ENCODE peak calls at places on chromosomes 16 and 17, in six cellular contexts. V is ovary, I is OCI-LY7, D is kidney, S is testis, J is progenitor cell of endocrine pancreas. Y is an unnamed sample.

GRCh38 chr17:7838291-7839075 is 4.5 kb downstream of the KDM6B start:
- DNase-seq in V (peak), I (peak), D (peak), S (peak), J (no peak), Y (no peak)

GRCh38 chr17:29614345-29615047 is 8.2 kb downstream of the CORO6 start:
- DNase-seq in V (no peak), I (no peak), D (no peak), S (no peak), J (no peak), Y (no peak)

GRCh38 chr17:63490321-63490720 is 13.5 kb downstream of the ACE start:
- DNase-seq in V (no peak), I (no peak), D (no peak), S (no peak), J (no peak), Y (no peak)

GRCh38 chr17:58575511-58575910 is 61.1 kb upstream of the MTMR4 start:
- DNase-seq in V (no peak), I (no peak), D (no peak), S (no peak), J (no peak), Y (no peak)

GRCh38 chr16:66946541-66946940 is 11.2 kb downstream of the CES2 start:
- DNase-seq in V (no peak), I (no peak), D (no peak), S (no peak), J (no peak), Y (no peak)

GRCh38 chr16:29806641-29807425 is 504 bp downstream of the MAZ start:
- DNase-seq in V (peak), I (peak), D (peak), S (peak), J (no peak), Y (no peak)

GRCh38 chr17:8838551-8839095 is 28.9 kb downstream of the PIK3R6 start:
- DNase-seq in V (no peak), I (no peak), D (no peak), S (no peak), J (no peak), Y (peak)

GRCh38 chr17:80485846-80486245 is 9.4 kb upstream of the NPTX1 start:
- DNase-seq in V (no peak), I (peak), D (no peak), S (no peak), J (no peak), Y (no peak)

GRCh38 chr16:85181091-85181738 is 68.9 kb upstream of the CIBAR2 start:
- DNase-seq in V (peak), I (no peak), D (peak), S (peak), J (no peak), Y (no peak)

GRCh38 chr16:54266363-54266955 is 20.1 kb downstream of the IRX3 start:
- DNase-seq in V (no peak), I (no peak), D (no peak), S (no peak), J (no peak), Y (no peak)

GRCh38 chr17:4167786-4168185 is 24.8 kb downstream of the CYB5D2 start:
- DNase-seq in V (no peak), I (no peak), D (no peak), S (no peak), J (no peak), Y (no peak)

GRCh38 chr16:21717608-21718007 is 53.8 kb downstream of the OTOA start:
- DNase-seq in V (no peak), I (no peak), D (no peak), S (no peak), J (no peak), Y (no peak)

GRCh38 chr16:85753559-85753958 is 2.7 kb upstream of the C16orf74 start:
- DNase-seq in V (no peak), I (no peak), D (no peak), S (no peak), J (no peak), Y (no peak)

GRCh38 chr16:30876867-30877266 is 17.0 kb downstream of the BCL7C start:
- DNase-seq in V (no peak), I (no peak), D (no peak), S (no peak), J (no peak), Y (no peak)

GRCh38 chr16:75251280-75252048 is at the start of gene BCAR1:
- DNase-seq in V (peak), I (peak), D (peak), S (peak), J (peak), Y (peak)
- TF ChIP-seq CTCF in V (no peak), I (peak), D (no peak), S (no peak), J (no peak), Y (peak)

GRCh38 chr16:4158143-4159093 is 42.2 kb upstream of the ADCY9 start:
- DNase-seq in V (no peak), I (no peak), D (no peak), S (no peak), J (no peak), Y (no peak)
- TF ChIP-seq CTCF in V (no peak), I (no peak), D (no peak), S (no peak), J (no peak), Y (no peak)

DNA sequence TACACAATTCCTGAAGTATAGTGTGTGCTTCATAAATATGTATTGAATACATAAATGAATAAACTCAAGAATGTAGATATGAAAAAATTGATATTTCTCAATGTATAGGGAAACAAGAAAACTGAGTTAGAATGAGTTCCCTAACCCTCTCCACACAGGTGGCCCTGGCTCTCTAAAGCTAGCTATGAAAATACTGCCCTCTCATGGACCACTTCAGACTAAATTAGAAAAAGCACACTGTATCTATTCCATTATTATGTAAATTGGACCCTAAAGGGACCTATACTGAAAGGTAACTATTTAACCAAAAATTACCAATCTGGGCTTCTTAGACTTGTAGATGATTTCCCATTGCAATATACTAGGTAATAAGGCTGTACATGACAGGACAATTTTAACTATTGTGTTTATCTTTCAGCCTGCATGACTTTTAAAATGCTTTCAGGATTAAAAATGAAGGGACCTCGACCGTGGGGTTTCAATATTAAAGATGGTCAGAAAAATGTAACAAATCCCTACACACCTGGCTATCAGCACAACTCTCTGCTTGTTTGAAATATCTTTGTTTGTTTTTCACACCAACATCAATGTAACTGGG is 672.5 kb upstream of the KIF2B start:
- DNase-seq in V (no peak), I (peak), D (no peak), S (no peak), J (no peak), Y (no peak)
- TF ChIP-seq CTCF in V (no peak), I (peak), D (no peak), S (no peak), J (peak), Y (peak)

GRCh38 chr17:41811549-41812175 is at the start of gene P3H4:
- DNase-seq in V (peak), I (peak), D (peak), S (peak), J (peak), Y (peak)
- TF ChIP-seq CTCF in V (peak), I (peak), D (peak), S (peak), J (peak), Y (peak)

DNA sequence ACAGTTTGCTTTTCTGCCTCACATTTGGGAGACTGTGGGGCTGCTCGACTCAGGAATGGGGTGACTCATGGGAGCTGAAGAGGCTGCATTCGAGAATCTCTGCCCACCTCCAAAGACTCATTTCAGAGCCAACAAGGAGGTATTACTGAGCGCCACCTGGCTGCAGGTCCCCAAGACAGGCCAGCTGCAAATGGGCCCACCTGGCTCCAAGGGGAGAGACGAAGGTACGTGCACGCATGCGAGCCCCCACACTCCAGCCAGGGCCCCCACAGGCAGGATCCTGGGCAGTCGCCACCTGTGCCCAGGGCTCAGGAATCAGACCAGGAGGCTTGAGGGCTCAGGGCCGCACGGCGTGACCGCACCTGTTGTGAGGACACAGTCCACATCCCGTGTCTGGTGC is 6.0 kb downstream of the HAGHL start:
- DNase-seq in V (no peak), I (no peak), D (no peak), S (no peak), J (no peak), Y (no peak)
- TF ChIP-seq CTCF in V (no peak), I (peak), D (no peak), S (no peak), J (no peak), Y (no peak)

DNA sequence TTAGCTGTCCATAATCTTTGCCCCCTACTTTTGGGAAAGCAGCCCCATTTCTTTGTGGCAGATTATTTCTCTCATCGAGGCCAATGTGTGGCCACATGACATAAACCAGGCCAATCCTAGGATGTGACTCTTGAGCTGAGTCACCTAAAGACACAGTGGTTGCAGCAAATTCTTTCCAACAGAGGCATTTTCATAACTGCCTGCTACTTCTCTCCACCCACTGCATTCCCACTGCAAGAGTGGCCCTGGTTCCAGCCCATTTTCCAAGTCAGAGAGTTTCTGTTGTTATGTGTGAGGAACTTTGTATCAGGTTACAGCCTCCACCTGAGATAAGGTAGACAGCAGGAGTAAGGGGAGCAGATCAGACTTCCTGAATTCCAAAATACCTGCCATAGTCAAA is 195.2 kb downstream of the RGS9 start:
- DNase-seq in V (no peak), I (no peak), D (no peak), S (no peak), J (no peak), Y (no peak)
- TF ChIP-seq CTCF in V (no peak), I (no peak), D (no peak), S (no peak), J (no peak), Y (no peak)

GRCh38 chr16:5071681-5072333 is at the start of gene ALG1:
- DNase-seq in V (peak), I (peak), D (peak), S (peak), J (peak), Y (peak)
- TF ChIP-seq CTCF in V (no peak), I (no peak), D (no peak), S (no peak), J (no peak), Y (no peak)